ENCODE peak calls at places on chromosome 21, in five cellular contexts. One of them, this sample, is unnamed.

GRCh38 chr21:32605469-32605868 is 6.7 kb downstream of the CFAP298 start:
- DNase-seq in BJ: no peak
- DNase-seq in HepG2: no peak
- DNase-seq in OCI-LY7: no peak
- DNase-seq in colonic mucosa: no peak
- DNase-seq in this sample: no peak

GRCh38 chr21:34157456-34158025 is 84.2 kb downstream of the MRPS6 start:
- DNase-seq in OCI-LY7: no peak
- DNase-seq in BJ: no peak
- DNase-seq in HepG2: no peak
- DNase-seq in colonic mucosa: no peak
- DNase-seq in this sample: no peak

GRCh38 chr21:24514081-24514733 is 1093.1 kb downstream of the MRPL39 start:
- DNase-seq in HepG2: no peak
- DNase-seq in colonic mucosa: no peak
- DNase-seq in OCI-LY7: no peak
- DNase-seq in BJ: no peak
- DNase-seq in this sample: no peak

GRCh38 chr21:39452207-39452964 is 616 bp downstream of the SH3BGR start:
- DNase-seq in HepG2: peak
- DNase-seq in OCI-LY7: no peak
- DNase-seq in BJ: peak
- DNase-seq in colonic mucosa: no peak
- DNase-seq in this sample: no peak

GRCh38 chr21:26717146-26717739 is 128.0 kb downstream of the ADAMTS1 start:
- DNase-seq in colonic mucosa: no peak
- DNase-seq in HepG2: no peak
- DNase-seq in BJ: no peak
- DNase-seq in OCI-LY7: peak
- DNase-seq in this sample: peak

GRCh38 chr21:38945536-38946245 is 140.0 kb downstream of the ETS2 start:
- DNase-seq in colonic mucosa: no peak
- DNase-seq in HepG2: no peak
- DNase-seq in BJ: no peak
- DNase-seq in OCI-LY7: no peak
- DNase-seq in this sample: no peak

GRCh38 chr21:39927304-39927886 is 60.2 kb downstream of the PCP4 start:
- DNase-seq in OCI-LY7: no peak
- DNase-seq in BJ: no peak
- DNase-seq in HepG2: no peak
- DNase-seq in colonic mucosa: no peak
- DNase-seq in this sample: no peak

GRCh38 chr21:41425954-41426655 is at the start of gene MX1:
- DNase-seq in OCI-LY7: peak
- DNase-seq in colonic mucosa: peak
- DNase-seq in HepG2: peak
- DNase-seq in BJ: no peak
- DNase-seq in this sample: no peak

GRCh38 chr21:44836666-44837471 is 19.0 kb upstream of the SUMO3 start:
- DNase-seq in BJ: no peak
- DNase-seq in OCI-LY7: no peak
- DNase-seq in colonic mucosa: no peak
- DNase-seq in HepG2: peak
- DNase-seq in this sample: no peak

GRCh38 chr21:31766895-31767294 is 35.0 kb upstream of the SCAF4 start:
- DNase-seq in colonic mucosa: no peak
- DNase-seq in OCI-LY7: no peak
- DNase-seq in HepG2: no peak
- DNase-seq in BJ: no peak
- DNase-seq in this sample: no peak

GRCh38 chr21:29148535-29148934 is 18.1 kb downstream of the MAP3K7CL start:
- DNase-seq in colonic mucosa: no peak
- DNase-seq in OCI-LY7: no peak
- DNase-seq in BJ: no peak
- DNase-seq in HepG2: no peak
- DNase-seq in this sample: peak

GRCh38 chr21:34122047-34122446 is 48.7 kb downstream of the MRPS6 start:
- DNase-seq in colonic mucosa: peak
- DNase-seq in HepG2: no peak
- DNase-seq in BJ: no peak
- DNase-seq in OCI-LY7: no peak
- DNase-seq in this sample: no peak

GRCh38 chr21:45050361-45050785 is 24.0 kb upstream of the ADARB1 start:
- DNase-seq in BJ: no peak
- DNase-seq in colonic mucosa: no peak
- DNase-seq in OCI-LY7: no peak
- DNase-seq in HepG2: no peak
- DNase-seq in this sample: no peak

GRCh38 chr21:32413697-32414578 is 1.4 kb downstream of the EVA1C start:
- DNase-seq in BJ: no peak
- DNase-seq in OCI-LY7: no peak
- DNase-seq in HepG2: no peak
- DNase-seq in colonic mucosa: peak
- DNase-seq in this sample: no peak

GRCh38 chr21:35222021-35222420 is 172.9 kb upstream of the RUNX1 start:
- DNase-seq in OCI-LY7: peak
- DNase-seq in BJ: no peak
- DNase-seq in colonic mucosa: no peak
- DNase-seq in HepG2: no peak
- DNase-seq in this sample: no peak
- H3K4me3 ChIP-seq in OCI-LY7: no peak
- H3K4me3 ChIP-seq in BJ: no peak
- H3K4me3 ChIP-seq in colonic mucosa: no peak
- H3K4me3 ChIP-seq in HepG2: no peak
- H3K4me3 ChIP-seq in this sample: no peak

GRCh38 chr21:46188226-46189212 is 4.3 kb upstream of the SPATC1L start:
- DNase-seq in colonic mucosa: peak
- DNase-seq in OCI-LY7: no peak
- DNase-seq in BJ: no peak
- DNase-seq in HepG2: peak
- DNase-seq in this sample: no peak
- H3K4me3 ChIP-seq in colonic mucosa: no peak
- H3K4me3 ChIP-seq in OCI-LY7: no peak
- H3K4me3 ChIP-seq in BJ: no peak
- H3K4me3 ChIP-seq in HepG2: no peak
- H3K4me3 ChIP-seq in this sample: no peak

GRCh38 chr21:17745086-17745485 is 74.1 kb downstream of the C21orf91 start:
- DNase-seq in BJ: no peak
- DNase-seq in OCI-LY7: no peak
- DNase-seq in colonic mucosa: no peak
- DNase-seq in HepG2: no peak
- DNase-seq in this sample: no peak

GRCh38 chr21:17746920-17747319 is 72.2 kb downstream of the C21orf91 start:
- DNase-seq in colonic mucosa: no peak
- DNase-seq in OCI-LY7: no peak
- DNase-seq in HepG2: no peak
- DNase-seq in BJ: no peak
- DNase-seq in this sample: no peak

GRCh38 chr21:17738171-17738953 is 80.8 kb downstream of the C21orf91 start:
- DNase-seq in BJ: no peak
- DNase-seq in HepG2: no peak
- DNase-seq in colonic mucosa: no peak
- DNase-seq in OCI-LY7: no peak
- DNase-seq in this sample: no peak

GRCh38 chr21:17742940-17743592 is 76.1 kb downstream of the C21orf91 start:
- DNase-seq in colonic mucosa: no peak
- DNase-seq in HepG2: no peak
- DNase-seq in OCI-LY7: no peak
- DNase-seq in BJ: no peak
- DNase-seq in this sample: no peak

DNA sequence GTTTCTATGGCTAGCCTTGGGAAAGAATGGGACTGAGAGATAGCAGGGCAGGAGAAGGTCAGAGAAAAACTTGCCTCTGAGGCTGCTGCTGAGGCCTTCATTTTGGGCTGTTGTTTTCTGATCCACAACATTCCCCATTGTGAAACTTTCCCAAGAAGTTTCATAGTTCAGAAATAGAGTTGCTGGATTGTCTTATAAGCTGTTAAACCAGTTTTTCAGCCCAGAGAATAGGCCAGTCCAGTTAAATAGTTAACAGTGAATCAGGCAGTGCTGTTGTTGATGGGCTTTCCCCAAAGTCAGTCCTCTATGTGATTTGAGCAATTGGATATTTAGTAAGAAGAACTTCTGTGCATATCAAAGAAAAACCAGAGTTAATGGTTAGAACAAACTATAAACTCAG is 77.0 kb downstream of the C21orf91 start:
- DNase-seq in HepG2: no peak
- DNase-seq in OCI-LY7: no peak
- DNase-seq in colonic mucosa: no peak
- DNase-seq in BJ: no peak
- DNase-seq in this sample: no peak
- H3K4me3 ChIP-seq in HepG2: no peak
- H3K4me3 ChIP-seq in OCI-LY7: no peak
- H3K4me3 ChIP-seq in colonic mucosa: no peak
- H3K4me3 ChIP-seq in BJ: no peak
- H3K4me3 ChIP-seq in this sample: no peak

DNA sequence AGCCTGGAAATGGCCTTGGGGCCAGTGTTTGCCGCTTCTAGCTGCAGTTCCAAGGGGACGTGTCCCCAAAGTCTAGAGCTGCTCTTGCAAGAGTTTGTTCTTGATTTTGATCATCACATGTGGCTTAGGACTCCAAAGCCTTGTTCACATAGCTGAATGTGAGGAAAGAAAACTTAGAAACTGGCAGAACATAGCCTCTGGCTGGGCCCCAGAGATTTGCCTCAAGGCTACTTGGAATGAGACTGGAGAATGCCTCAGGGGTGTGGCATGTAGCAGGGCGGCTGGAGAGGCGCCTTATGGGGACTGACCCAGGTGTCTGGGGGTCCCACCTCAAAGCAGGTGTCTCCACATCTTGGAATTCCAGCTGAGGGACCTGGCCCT is 2.3 kb downstream of the PDXK start:
- DNase-seq in HepG2: no peak
- DNase-seq in colonic mucosa: no peak
- DNase-seq in OCI-LY7: no peak
- DNase-seq in BJ: no peak
- DNase-seq in this sample: no peak
- H3K4me3 ChIP-seq in HepG2: peak
- H3K4me3 ChIP-seq in colonic mucosa: peak
- H3K4me3 ChIP-seq in OCI-LY7: no peak
- H3K4me3 ChIP-seq in BJ: no peak
- H3K4me3 ChIP-seq in this sample: no peak

DNA sequence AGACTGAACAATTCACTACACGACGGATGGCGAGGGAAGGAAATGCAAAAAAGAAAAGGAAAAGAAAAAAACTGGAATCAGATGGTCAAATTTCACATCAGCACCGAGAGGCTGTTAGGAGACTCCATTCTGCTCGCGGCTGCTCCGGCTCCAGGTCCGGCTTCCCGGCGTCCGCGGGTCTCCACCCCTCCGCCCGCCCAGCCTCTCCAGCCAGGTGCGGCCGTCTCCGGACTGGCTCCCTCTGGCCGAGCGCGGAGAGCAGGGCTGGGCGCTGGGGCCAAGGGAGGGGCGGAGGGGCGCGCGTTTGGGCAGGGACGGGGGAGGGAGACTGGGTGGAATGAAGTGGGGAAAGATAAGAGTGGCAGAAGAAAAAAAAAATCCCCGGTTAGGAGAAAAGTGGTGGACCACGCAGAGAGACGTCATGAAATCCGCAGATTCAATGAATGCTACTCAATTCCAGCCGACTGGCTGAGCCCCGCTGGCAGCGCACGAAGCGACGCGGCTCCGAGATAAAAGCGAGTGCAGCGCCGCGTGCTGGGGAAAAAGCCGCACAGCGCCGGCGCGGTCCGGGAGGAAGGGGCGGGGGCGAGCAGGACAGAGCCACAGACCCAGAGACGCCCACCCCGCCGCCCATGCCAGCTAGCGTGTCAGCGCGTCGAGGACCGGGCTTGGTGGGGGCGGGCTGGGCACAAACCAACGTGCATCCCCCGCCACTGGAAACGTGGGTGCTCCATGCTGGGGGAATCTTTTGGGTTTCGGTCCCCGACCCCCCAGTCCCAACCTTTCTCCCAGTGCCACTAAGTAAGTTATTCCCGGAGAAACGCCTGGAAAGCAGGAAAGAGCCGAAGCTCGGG is at the start of gene KCNJ6:
- DNase-seq in colonic mucosa: no peak
- DNase-seq in BJ: no peak
- DNase-seq in HepG2: no peak
- DNase-seq in OCI-LY7: no peak
- DNase-seq in this sample: no peak
- H3K4me3 ChIP-seq in colonic mucosa: no peak
- H3K4me3 ChIP-seq in BJ: peak
- H3K4me3 ChIP-seq in HepG2: no peak
- H3K4me3 ChIP-seq in OCI-LY7: no peak
- H3K4me3 ChIP-seq in this sample: peak

DNA sequence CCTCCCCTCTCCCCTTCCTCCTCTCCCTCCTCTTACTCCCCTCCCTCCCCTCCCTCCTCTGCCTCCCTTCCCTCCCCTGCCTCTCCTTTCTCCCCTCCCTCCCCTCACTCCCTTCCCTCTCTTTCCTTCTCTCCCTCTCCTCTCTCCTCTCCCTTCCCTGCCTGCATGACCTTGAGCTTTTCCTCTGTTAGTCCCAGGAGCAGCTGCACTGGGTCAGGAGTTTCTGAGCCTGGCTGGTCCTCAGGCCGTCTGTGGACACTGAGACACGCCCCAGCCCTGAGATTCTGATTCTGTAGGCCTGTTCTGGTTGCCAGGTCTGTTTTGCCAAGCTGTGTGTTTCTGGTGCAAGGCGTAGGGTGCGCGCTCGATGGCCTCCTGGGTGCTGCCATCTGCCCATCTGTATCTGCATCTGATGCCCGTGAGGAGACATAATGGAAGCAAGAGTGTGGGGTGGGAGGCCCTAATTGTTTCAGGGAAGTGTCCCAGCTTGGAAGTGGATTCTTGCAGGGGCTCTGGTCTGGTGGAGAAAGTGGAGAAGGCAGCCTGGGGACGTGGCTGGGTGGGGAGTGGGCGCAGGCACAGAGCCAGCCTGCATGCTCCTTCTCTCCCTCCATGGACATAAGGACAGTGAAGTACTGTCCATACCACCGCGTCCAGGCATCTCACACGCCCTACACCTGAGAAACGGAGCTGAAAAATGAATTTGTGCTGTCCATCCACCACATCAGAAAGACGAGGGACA is 97.2 kb downstream of the WDR4 start:
- DNase-seq in colonic mucosa: no peak
- DNase-seq in BJ: no peak
- DNase-seq in OCI-LY7: no peak
- DNase-seq in HepG2: no peak
- DNase-seq in this sample: no peak
- H3K4me3 ChIP-seq in colonic mucosa: no peak
- H3K4me3 ChIP-seq in BJ: no peak
- H3K4me3 ChIP-seq in OCI-LY7: no peak
- H3K4me3 ChIP-seq in HepG2: no peak
- H3K4me3 ChIP-seq in this sample: no peak

DNA sequence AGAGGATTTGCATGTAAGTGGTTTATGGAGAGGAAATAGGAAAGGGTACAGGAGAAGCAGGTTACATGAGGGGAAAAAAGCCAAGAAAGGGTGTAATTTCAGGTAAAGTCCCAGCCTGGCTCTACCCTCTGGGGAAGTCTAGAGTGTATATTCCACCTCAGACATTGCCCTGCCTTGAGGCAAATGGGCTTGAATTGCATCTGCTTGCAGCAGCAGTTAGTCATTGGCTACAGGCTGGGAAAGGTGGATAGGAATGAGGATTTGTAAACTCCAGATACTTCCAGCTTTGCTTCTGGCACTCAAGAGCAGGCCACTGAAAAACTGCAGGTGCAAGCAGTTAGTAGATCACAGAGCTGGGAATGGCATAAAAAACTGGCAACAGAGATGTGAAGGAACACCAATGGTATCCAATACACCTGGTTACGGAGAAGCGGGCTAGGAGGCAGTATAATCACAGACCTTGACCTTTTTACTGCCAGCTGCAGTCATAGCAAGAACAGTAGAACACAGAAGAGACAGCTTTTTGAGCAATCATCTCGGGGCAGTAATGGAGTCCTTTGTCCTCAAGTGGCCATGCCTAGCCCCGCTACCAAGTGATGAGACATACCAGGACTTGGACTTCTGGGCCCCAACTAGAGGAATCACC is 226.9 kb upstream of the NRIP1 start:
- DNase-seq in OCI-LY7: no peak
- DNase-seq in BJ: no peak
- DNase-seq in colonic mucosa: peak
- DNase-seq in HepG2: peak
- DNase-seq in this sample: no peak
- H3K4me3 ChIP-seq in OCI-LY7: no peak
- H3K4me3 ChIP-seq in BJ: no peak
- H3K4me3 ChIP-seq in colonic mucosa: no peak
- H3K4me3 ChIP-seq in HepG2: no peak
- H3K4me3 ChIP-seq in this sample: no peak

This sample was measured in Jurkat, Clone E6-1.